ENCODE peak calls at places on chromosome 1, in eight cellular contexts. L is Calu3, Z is cardiac muscle cell, G is PC-9, I is left lung, F is H9, D is prostate gland, O is mesothelial cell of epicardium. V is an unnamed sample.

GRCh38 chr1:25540750-25541350 is 2.6 kb upstream of the LDLRAP1 start:
- DNase-seq in L (no peak), Z (no peak), G (no peak), I (no peak), F (no peak), D (no peak), O (no peak), V (no peak)

GRCh38 chr1:113742515-113742914 is 16.8 kb downstream of the PHTF1 start:
- DNase-seq in L (no peak), Z (no peak), G (no peak), I (no peak), F (no peak), D (no peak), O (no peak), V (no peak)

GRCh38 chr1:207495816-207496792 is at the start of gene CR1:
- DNase-seq in L (peak; percentile 11), Z (peak; percentile 35), G (no peak), I (peak; percentile 92), F (peak; percentile 51), D (no peak), O (no peak), V (peak; percentile 35)

GRCh38 chr1:44246806-44247205 is 33.5 kb downstream of the DMAP1 start:
- DNase-seq in L (no peak), Z (no peak), G (no peak), I (no peak), F (no peak), D (no peak), O (no peak), V (no peak)

GRCh38 chr1:167150434-167150833 is 56.6 kb downstream of the STYXL2 start:
- DNase-seq in L (no peak), Z (no peak), G (no peak), I (no peak), F (no peak), D (no peak), O (no peak), V (no peak)

GRCh38 chr1:22204989-22205913 is 62.4 kb upstream of the WNT4 start:
- DNase-seq in L (no peak), Z (peak; percentile 14), G (no peak), I (no peak), F (no peak), D (peak; percentile 76), O (no peak), V (no peak)

GRCh38 chr1:85447000-85447943 is 17.7 kb downstream of the DDAH1 start:
- DNase-seq in L (no peak), Z (peak; percentile 56), G (no peak), I (no peak), F (no peak), D (no peak), O (no peak), V (no peak)

GRCh38 chr1:99397029-99397428 is 132.7 kb downstream of the PLPPR4 start:
- DNase-seq in L (no peak), Z (peak; percentile 15), G (no peak), I (no peak), F (no peak), D (no peak), O (no peak), V (no peak)

GRCh38 chr1:35567947-35568558 is 5.1 kb upstream of the TFAP2E start:
- DNase-seq in L (no peak), Z (no peak), G (no peak), I (no peak), F (no peak), D (no peak), O (no peak), V (no peak)

GRCh38 chr1:151908228-151908691 is 1.1 kb downstream of the THEM4 start:
- DNase-seq in L (no peak), Z (peak; percentile 43), G (no peak), I (no peak), F (peak; percentile 68), D (no peak), O (no peak), V (no peak)

GRCh38 chr1:201648911-201649775 is 110.2 kb downstream of the NAV1 start:
- DNase-seq in L (no peak), Z (peak; percentile 27), G (no peak), I (peak; percentile 71), F (peak; percentile 82), D (no peak), O (no peak), V (no peak)

GRCh38 chr1:230130172-230130944 is 63.3 kb downstream of the GALNT2 start:
- DNase-seq in L (no peak), Z (no peak), G (no peak), I (no peak), F (no peak), D (no peak), O (no peak), V (no peak)

GRCh38 chr1:44015206-44015605 is 16.1 kb downstream of the SLC6A9 start:
- DNase-seq in L (no peak), Z (no peak), G (no peak), I (no peak), F (no peak), D (no peak), O (no peak), V (no peak)

GRCh38 chr1:14733053-14733778 is 134.7 kb downstream of the KAZN start:
- DNase-seq in L (no peak), Z (no peak), G (peak; percentile 50), I (no peak), F (peak; percentile 88), D (peak; percentile 60), O (peak; percentile 34), V (peak; percentile 5)

GRCh38 chr1:204319462-204319861 is 40.3 kb downstream of the PLEKHA6 start:
- DNase-seq in L (peak; percentile 57), Z (peak; percentile 80), G (peak; percentile 79), I (no peak), F (no peak), D (no peak), O (no peak), V (no peak)

GRCh38 chr1:87325982-87326738 is 2.5 kb upstream of the LMO4 start:
- DNase-seq in L (peak; percentile 66), Z (peak; percentile 70), G (peak; percentile 33), I (no peak), F (peak; percentile 40), D (peak; percentile 47), O (no peak), V (peak; percentile 56)

GRCh38 chr1:65214340-65215027 is 66.5 kb downstream of the AK4 start:
- DNase-seq in L (no peak), Z (no peak), G (no peak), I (no peak), F (no peak), D (no peak), O (no peak), V (no peak)

GRCh38 chr1:65213271-65213905 is 65.4 kb downstream of the AK4 start:
- DNase-seq in L (no peak), Z (no peak), G (no peak), I (no peak), F (no peak), D (no peak), O (no peak), V (no peak)

GRCh38 chr1:65221638-65222421 is 73.8 kb downstream of the AK4 start:
- DNase-seq in L (no peak), Z (no peak), G (no peak), I (no peak), F (no peak), D (no peak), O (no peak), V (no peak)

GRCh38 chr1:65216989-65217388 is 69.0 kb downstream of the AK4 start:
- DNase-seq in L (no peak), Z (no peak), G (no peak), I (no peak), F (no peak), D (no peak), O (no peak), V (no peak)
- TF ChIP-seq CTCF in L (no peak), Z (no peak), G (no peak), I (no peak), F (no peak), D (no peak), O (no peak), V (no peak)

DNA sequence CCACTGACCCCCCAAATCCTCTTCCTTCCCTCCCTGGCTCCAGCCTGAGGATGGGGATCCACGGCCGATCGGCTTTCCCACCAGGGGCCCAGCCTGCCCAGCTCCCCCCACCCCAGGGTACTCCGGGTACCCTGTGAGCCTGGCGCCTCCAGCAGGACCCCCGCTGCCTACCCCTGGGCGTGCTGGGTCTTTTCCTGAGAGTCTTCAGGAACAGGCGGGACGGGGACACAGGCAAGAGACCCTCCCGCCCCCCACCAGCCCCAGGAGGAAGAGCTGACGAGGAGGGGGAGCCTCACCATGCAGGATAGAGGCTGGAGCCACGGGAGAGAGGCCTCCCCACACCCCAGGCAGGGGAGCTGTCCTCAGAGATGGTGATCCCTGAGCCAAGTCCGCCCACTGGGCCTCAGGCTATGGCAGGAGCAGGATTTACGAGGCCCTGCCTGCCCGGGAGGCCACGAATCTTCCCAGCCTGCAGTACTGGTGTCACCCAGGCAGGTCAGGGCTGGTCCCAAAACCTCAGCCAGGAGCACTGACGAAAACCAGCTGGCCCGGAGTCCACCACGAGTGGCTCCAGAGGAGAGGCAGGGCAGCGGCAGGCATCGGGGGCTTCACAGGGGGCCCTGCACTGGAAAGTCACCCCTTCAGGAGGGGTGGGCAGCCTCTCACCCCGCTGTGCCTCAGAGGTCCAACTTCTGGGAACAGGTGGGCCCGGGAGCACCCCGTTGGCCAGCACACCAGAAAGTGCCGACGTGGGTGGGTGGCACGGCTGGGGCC is 58.0 kb downstream of the MEGF6 start:
- DNase-seq in L (no peak), Z (no peak), G (peak; percentile 64), I (no peak), F (no peak), D (peak; percentile 87), O (no peak), V (no peak)
- TF ChIP-seq CTCF in L (no peak), Z (no peak), G (no peak), I (no peak), F (no peak), D (peak; percentile 44), O (no peak), V (no peak)

GRCh38 chr1:237736372-237737029 is 154.2 kb downstream of the ZP4 start:
- DNase-seq in L (peak; percentile 19), Z (peak; percentile 49), G (no peak), I (no peak), F (peak; percentile 33), D (no peak), O (no peak), V (no peak)
- TF ChIP-seq CTCF in L (no peak), Z (peak; percentile 55), G (no peak), I (no peak), F (peak; percentile 66), D (no peak), O (no peak), V (no peak)

GRCh38 chr1:154972213-154972516 is 1.6 kb upstream of the SHC1 start:
- DNase-seq in L (no peak), Z (no peak), G (no peak), I (no peak), F (no peak), D (no peak), O (no peak), V (no peak)

GRCh38 chr1:154973344-154974085 is 966 bp upstream of the CKS1B start:
- DNase-seq in L (peak; percentile 99), Z (peak; percentile 99), G (peak; percentile 98), I (peak; percentile 97), F (peak; percentile 98), D (peak; percentile 97), O (peak; percentile 84), V (peak; percentile 94)

GRCh38 chr1:154974086-154974807 is at the start of gene CKS1B:
- DNase-seq in L (peak; percentile 96), Z (peak; percentile 100), G (peak; percentile 96), I (peak; percentile 92), F (peak; percentile 99), D (peak; percentile 99), O (peak; percentile 92), V (peak; percentile 91)

GRCh38 chr1:154971341-154971998 is 923 bp upstream of the SHC1 start:
- DNase-seq in L (no peak), Z (no peak), G (no peak), I (no peak), F (no peak), D (peak; percentile 72), O (no peak), V (no peak)

GRCh38 chr1:154972517-154973343 is 1.8 kb upstream of the CKS1B start:
- DNase-seq in L (peak; percentile 85), Z (peak; percentile 98), G (peak; percentile 91), I (peak; percentile 85), F (peak; percentile 98), D (peak; percentile 87), O (no peak), V (peak; percentile 79)
- TF ChIP-seq CTCF in L (no peak), Z (no peak), G (no peak), I (no peak), F (no peak), D (no peak), O (no peak), V (no peak)

V was measured in endothelial cell.